ENCODE peak calls at places on chromosomes 2 and 18, in five cellular contexts. O is neuronal stem cell; Z is IMR-90; B is NT2/D1; X is CD8-positive, alpha-beta memory T cell. I is an unnamed sample.
A peak's percentile ranks its signal among the peaks of the same experiment; 100 is the strongest.

GRCh38 chr18:74950479-74950878 is 258.5 kb downstream of the PTGR3 start:
- DNase-seq in B (no peak), X (no peak), O (no peak), Z (no peak), I (no peak)

GRCh38 chr2:152228215-152228614 is 52.7 kb upstream of the STAM2 start:
- DNase-seq in X (no peak), Z (peak; percentile 9), B (no peak), O (no peak), I (no peak)

GRCh38 chr2:69381337-69381737 is 5.7 kb downstream of the GFPT1 start:
- DNase-seq in B (no peak), X (no peak), O (no peak), Z (peak; percentile 60), I (no peak)

GRCh38 chr2:202965810-202966454 is 48.7 kb upstream of the NBEAL1 start:
- DNase-seq in B (peak; percentile 9), Z (peak; percentile 63), O (no peak), X (no peak), I (peak; percentile 35)

GRCh38 chr2:178426388-178426787 is 24.6 kb downstream of the PRKRA start:
- DNase-seq in O (no peak), X (no peak), Z (peak; percentile 41), B (no peak), I (no peak)

GRCh38 chr2:63440612-63441011 is 147.7 kb downstream of the WDPCP start:
- DNase-seq in O (no peak), Z (peak; percentile 79), X (no peak), B (no peak), I (no peak)

GRCh38 chr2:85755122-85756027 is 1.6 kb downstream of the ATOH8 start:
- DNase-seq in B (no peak), O (no peak), Z (peak; percentile 39), X (peak; percentile 6), I (peak; percentile 69)

GRCh38 chr2:101802329-101802728 is 104.8 kb downstream of the MAP4K4 start:
- DNase-seq in X (no peak), O (no peak), B (no peak), Z (no peak), I (no peak)

GRCh38 chr2:68185541-68186164 is 28.0 kb downstream of the PNO1 start:
- DNase-seq in Z (peak; percentile 34), X (peak; percentile 47), O (peak; percentile 51), B (peak; percentile 75), I (peak; percentile 21)

GRCh38 chr18:48928787-48929186 is 22.0 kb downstream of the SMAD7 start:
- DNase-seq in X (peak; percentile 70), O (no peak), Z (peak; percentile 42), B (no peak), I (peak; percentile 46)

GRCh38 chr2:174180165-174180724 is 68.1 kb downstream of the OLA1 start:
- DNase-seq in B (no peak), O (no peak), Z (no peak), X (no peak), I (peak; percentile 32)

GRCh38 chr2:177881001-177881748 is 191.4 kb downstream of the PDE11A start:
- DNase-seq in O (no peak), Z (no peak), B (no peak), X (no peak), I (no peak)

DNA sequence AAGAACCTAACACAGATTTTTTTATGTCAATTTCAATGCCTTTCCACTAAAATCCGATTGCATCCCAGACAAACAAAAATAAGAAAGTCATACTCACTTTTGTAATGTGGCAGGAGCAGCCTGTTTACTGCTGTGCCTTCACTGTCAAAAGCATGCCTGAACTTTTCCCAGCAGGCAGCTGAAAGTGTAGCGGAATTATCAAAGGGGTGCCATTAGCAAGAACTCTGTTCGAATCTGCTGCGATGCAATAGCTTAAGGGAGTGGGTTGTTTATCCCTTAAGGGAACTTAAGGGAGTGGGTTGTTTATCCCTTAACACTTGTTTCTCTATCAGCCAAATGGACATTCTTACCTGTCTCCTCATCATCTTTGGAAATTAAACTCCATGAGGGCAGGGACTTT is 243.5 kb downstream of the PAX3 start:
- DNase-seq in B (no peak), Z (no peak), O (no peak), X (no peak), I (no peak)
- H3K27me3 ChIP-seq in B (peaks cover 85% of the 10 kb centered on the region), Z (peaks cover 7% of the 10 kb centered on the region), O (no peaks in the 10 kb centered on the region), X (no peaks in the 10 kb centered on the region), I (peaks cover 70% of the 10 kb centered on the region)

GRCh38 chr2:159921752-159922404 is 123.9 kb upstream of the CD302 start:
- DNase-seq in O (peak; percentile 67), X (peak; percentile 52), B (peak; percentile 80), Z (peak; percentile 35), I (peak; percentile 81)
- H3K4me3 ChIP-seq in O (no peak overlapping the region), X (no peak overlapping the region), B (no peak overlapping the region), Z (no peak overlapping the region), I (no peak overlapping the region)

GRCh38 chr18:32677578-32677977 is 95.2 kb downstream of the KLHL14 start:
- DNase-seq in O (no peak), B (no peak), Z (no peak), X (no peak), I (no peak)
- H3K27me3 ChIP-seq in O (no peaks in the 10 kb centered on the region), B (no peaks in the 10 kb centered on the region), Z (no peaks in the 10 kb centered on the region), X (no peaks in the 10 kb centered on the region), I (no peaks in the 10 kb centered on the region)

DNA sequence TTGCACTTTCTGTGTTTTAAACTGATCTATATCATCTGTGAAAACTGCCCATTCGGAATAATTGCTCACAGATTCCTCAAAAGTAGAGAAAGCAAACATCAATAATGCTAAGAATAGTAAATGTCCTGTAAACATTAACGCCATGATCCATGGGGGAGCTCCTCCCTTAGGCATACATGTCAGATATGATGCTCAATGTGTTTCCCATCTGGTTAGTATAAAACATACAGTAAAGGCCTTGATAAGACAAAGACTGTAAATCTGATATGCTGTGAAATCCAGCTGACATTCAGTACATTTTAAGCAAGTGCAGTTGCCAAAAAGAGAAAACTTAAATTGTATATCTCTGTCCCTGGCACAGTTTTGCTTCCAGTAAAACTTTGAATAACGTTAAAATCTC is 2.1 kb downstream of the DSEL start:
- DNase-seq in B (no peak), X (no peak), O (no peak), Z (peak; percentile 23), I (no peak)
- H3K4me3 ChIP-seq in B (no peak overlapping the region), X (no peak overlapping the region), O (no peak overlapping the region), Z (peak overlapping the region; percentile 96), I (no peak overlapping the region)

DNA sequence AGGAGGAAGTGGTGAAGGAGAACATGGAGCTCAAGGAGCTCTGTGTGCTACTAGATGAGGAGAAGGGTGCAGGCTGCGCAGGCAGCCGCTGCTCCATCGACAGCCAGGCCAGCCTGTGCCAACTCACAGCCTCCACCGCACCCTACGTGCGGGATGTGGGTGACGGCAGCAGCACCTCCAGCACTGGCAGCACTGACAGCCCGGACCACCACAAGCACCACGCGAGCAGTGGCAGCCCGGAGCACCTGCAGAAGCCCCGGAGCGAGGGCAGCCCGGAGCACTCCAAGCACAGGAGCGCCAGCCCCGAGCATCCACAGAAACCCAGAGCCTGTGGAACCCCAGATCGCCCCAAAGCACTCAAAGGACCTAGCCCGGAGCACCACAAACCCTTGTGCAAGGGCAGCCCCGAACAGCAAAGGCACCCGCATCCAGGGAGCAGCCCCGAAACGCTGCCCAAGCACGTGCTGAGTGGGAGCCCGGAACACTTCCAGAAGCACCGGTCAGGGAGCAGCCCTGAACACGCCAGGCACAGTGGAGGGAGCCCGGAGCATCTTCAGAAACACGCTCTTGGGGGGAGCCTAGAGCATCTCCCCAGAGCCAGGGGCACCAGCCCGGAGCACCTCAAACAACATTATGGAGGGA is 9.0 kb downstream of the CCDC85A start:
- DNase-seq in B (no peak), O (no peak), X (no peak), Z (no peak), I (no peak)
- H3K27me3 ChIP-seq in B (peaks cover 38% of the 10 kb centered on the region), O (no peaks in the 10 kb centered on the region), X (no peaks in the 10 kb centered on the region), Z (no peaks in the 10 kb centered on the region), I (peaks cover 33% of the 10 kb centered on the region)

GRCh38 chr2:66573866-66574265 is 138.9 kb downstream of the MEIS1 start:
- DNase-seq in B (no peak), Z (peak; percentile 49), O (no peak), X (no peak), I (peak; percentile 52)

GRCh38 chr2:66574701-66575624 is 140.0 kb downstream of the MEIS1 start:
- DNase-seq in X (no peak), O (peak; percentile 87), B (no peak), Z (peak; percentile 91), I (peak; percentile 89)

GRCh38 chr2:66576381-66577330 is 141.7 kb downstream of the MEIS1 start:
- DNase-seq in Z (peak; percentile 79), X (no peak), B (no peak), O (no peak), I (peak; percentile 78)

GRCh38 chr2:66577331-66578041 is 142.6 kb downstream of the MEIS1 start:
- DNase-seq in B (no peak), Z (peak; percentile 56), X (no peak), O (no peak), I (peak; percentile 85)

DNA sequence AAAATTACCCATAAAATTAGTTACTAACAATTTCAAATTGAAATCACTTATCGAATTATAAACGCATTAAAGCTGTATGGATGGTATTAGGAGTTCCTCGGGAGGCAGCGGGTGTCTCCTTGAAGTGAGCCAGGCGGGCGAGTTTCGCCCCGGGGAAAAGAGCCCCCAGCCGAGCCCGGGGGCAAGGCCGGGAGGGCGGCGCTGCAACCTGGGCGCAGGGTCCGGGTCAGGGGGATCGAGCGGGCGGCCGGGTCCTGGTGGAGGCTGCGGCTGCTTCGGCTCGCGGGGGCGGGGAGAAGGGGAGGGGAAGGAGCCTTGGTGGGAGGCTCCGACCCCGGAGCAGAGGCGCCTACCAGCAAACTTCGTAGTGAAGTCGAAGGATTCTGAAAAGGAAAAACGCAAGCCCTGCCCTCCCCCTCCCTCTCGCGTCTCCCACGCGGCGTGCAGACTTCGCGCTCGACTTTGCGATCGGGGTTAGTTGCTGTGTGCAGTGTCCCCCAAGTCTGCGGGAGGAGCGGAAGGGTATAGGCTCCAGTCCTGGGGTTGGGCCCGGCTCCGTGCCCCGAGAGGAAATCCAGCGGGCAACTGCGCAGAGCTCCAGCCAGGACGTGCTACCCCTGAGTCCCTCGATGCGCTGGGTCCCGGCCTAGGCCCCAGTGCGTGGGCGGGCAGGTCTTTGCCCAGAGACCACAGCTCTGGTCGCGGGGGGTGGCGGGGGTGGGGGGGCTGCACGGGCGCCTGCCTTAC is 140.9 kb downstream of the MEIS1 start:
- DNase-seq in Z (peak; percentile 70), X (no peak), B (no peak), O (peak; percentile 56), I (peak; percentile 79)
- H3K4me3 ChIP-seq in Z (peak overlapping the region; percentile 44), X (no peak overlapping the region), B (peak overlapping the region; percentile 40), O (peak overlapping the region; percentile 80), I (peak overlapping the region; percentile 47)

GRCh38 chr2:232524771-232525170 is 1.2 kb upstream of the CHRND start:
- DNase-seq in Z (no peak), B (no peak), X (no peak), O (no peak), I (peak; percentile 71)
- H3K27me3 ChIP-seq in Z (peaks cover 71% of the 10 kb centered on the region), B (peaks cover 63% of the 10 kb centered on the region), X (peaks cover 22% of the 10 kb centered on the region), O (peaks cover 17% of the 10 kb centered on the region), I (peaks cover 30% of the 10 kb centered on the region)

GRCh38 chr2:12720752-12721151 is 4.0 kb downstream of the TRIB2 start:
- DNase-seq in Z (no peak), O (no peak), B (no peak), X (no peak), I (no peak)
- H3K4me3 ChIP-seq in Z (peak overlapping the region; percentile 92), O (no peak overlapping the region), B (no peak overlapping the region), X (peak overlapping the region; percentile 80), I (no peak overlapping the region)

DNA sequence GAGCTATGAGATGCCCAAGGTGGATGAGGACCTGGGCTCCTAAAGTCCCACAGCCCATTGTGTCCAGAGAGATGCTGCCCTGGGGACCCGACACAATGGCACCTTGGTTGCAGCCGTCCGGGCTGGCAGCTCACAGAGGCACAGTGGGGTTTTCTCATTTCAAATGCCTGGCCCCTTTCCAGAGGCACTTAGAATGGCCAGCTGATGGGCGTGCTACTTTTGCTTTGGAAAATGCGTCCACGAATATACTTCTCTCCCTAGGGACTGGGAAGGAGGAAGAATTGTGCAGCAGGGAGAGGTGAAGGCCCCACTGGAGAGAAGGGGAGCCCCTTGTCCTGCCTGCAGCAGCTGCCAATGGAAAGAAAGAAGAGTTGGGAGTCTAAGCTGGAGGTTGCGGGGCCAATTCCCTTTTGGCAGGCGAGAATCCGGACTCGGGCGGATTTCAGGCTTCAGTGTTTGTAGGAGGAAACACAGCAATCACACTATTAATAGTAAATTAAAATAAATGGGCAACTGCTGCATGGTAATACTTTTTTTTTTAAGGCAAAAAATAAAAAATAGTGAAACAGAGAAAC is 1.1 kb upstream of the MAL start:
- DNase-seq in X (no peak), O (no peak), B (no peak), Z (no peak), I (no peak)
- H3K27me3 ChIP-seq in X (no peaks in the 10 kb centered on the region), O (peaks cover 21% of the 10 kb centered on the region), B (peaks cover 80% of the 10 kb centered on the region), Z (peaks cover 74% of the 10 kb centered on the region), I (peaks cover 58% of the 10 kb centered on the region)

I was measured in H7.